ENCODE peak calls at places on chromosomes 16 and 17, in eight cellular contexts. L is RWPE1, C is brain microvascular endothelial cell, S is uterus, Y is OCI-LY7, N is endothelial cell, T is dorsolateral prefrontal cortex, A is GM20000. X is an unnamed sample.

GRCh38 chr16:18983565-18984424 is at the start of gene TMC7:
- DNase-seq in A (peak), L (peak), S (peak), Y (no peak), N (peak), C (peak), T (peak), X (peak)

GRCh38 chr17:60526726-60527125 is 684 bp upstream of the APPBP2 start:
- DNase-seq in L (no peak), Y (no peak), N (no peak), C (no peak), T (no peak), S (no peak), A (no peak), X (no peak)

GRCh38 chr16:81755915-81756644 is 23.0 kb upstream of the PLCG2 start:
- DNase-seq in S (peak), C (no peak), N (peak), L (no peak), A (no peak), T (no peak), Y (no peak), X (no peak)

GRCh38 chr17:43940630-43941029 is 1.6 kb downstream of the PPY start:
- DNase-seq in C (peak), A (no peak), T (no peak), L (no peak), N (peak), Y (peak), S (no peak), X (peak)

GRCh38 chr16:60180609-60181008 is 1446.5 kb upstream of the GOT2 start:
- DNase-seq in A (no peak), L (no peak), S (no peak), C (no peak), T (no peak), N (no peak), Y (no peak), X (no peak)

GRCh38 chr17:67260051-67260987 is 15.3 kb upstream of the HELZ start:
- DNase-seq in L (no peak), S (peak), C (peak), N (no peak), A (no peak), Y (no peak), T (no peak), X (no peak)

GRCh38 chr16:72680732-72681131 is 367.2 kb downstream of the ZFHX3 start:
- DNase-seq in N (no peak), L (no peak), Y (no peak), S (no peak), T (no peak), A (no peak), C (no peak), X (no peak)

GRCh38 chr16:13150181-13150885 is 248.9 kb downstream of the SHISA9 start:
- DNase-seq in S (no peak), L (no peak), A (no peak), C (no peak), N (no peak), Y (no peak), T (no peak), X (no peak)

GRCh38 chr17:56979091-56979480 is 1.2 kb downstream of the SCPEP1 start:
- DNase-seq in A (peak), L (no peak), C (no peak), T (no peak), S (no peak), N (no peak), Y (peak), X (no peak)

GRCh38 chr17:79792984-79793923 is 3.6 kb downstream of the CBX8 start:
- DNase-seq in Y (no peak), S (no peak), C (peak), T (no peak), L (no peak), N (no peak), A (no peak), X (peak)

GRCh38 chr16:11736903-11737302 is 5.8 kb downstream of the TXNDC11 start:
- DNase-seq in C (no peak), T (no peak), Y (no peak), N (no peak), L (no peak), S (no peak), A (no peak), X (no peak)

GRCh38 chr17:64387545-64388171 is 3.0 kb downstream of the PECAM1 start:
- DNase-seq in Y (no peak), S (no peak), A (no peak), T (no peak), C (no peak), N (no peak), L (no peak), X (no peak)

GRCh38 chr17:69733171-69734014 is 318.9 kb downstream of the MAP2K6 start:
- DNase-seq in T (no peak), S (no peak), C (peak), A (no peak), L (peak), Y (peak), N (no peak), X (no peak)

GRCh38 chr17:57587201-57587870 is 157.8 kb downstream of the CCDC182 start:
- DNase-seq in A (no peak), T (no peak), L (no peak), S (no peak), N (no peak), C (no peak), Y (no peak), X (no peak)

GRCh38 chr17:40791808-40792436 is 7.8 kb downstream of the KRT28 start:
- DNase-seq in L (peak), S (no peak), C (peak), N (no peak), T (no peak), A (no peak), Y (no peak), X (no peak)

GRCh38 chr17:66737524-66737923 is 97.4 kb upstream of the CACNG5 start:
- DNase-seq in Y (no peak), N (peak), L (no peak), A (no peak), S (no peak), T (peak), C (peak), X (peak)

GRCh38 chr17:46009681-46010596 is 10.9 kb downstream of the STH start:
- DNase-seq in L (peak), A (no peak), S (no peak), T (no peak), N (no peak), Y (no peak), C (peak), X (no peak)

GRCh38 chr17:79621151-79621940 is 10.5 kb upstream of the RBFOX3 start:
- DNase-seq in Y (no peak), C (no peak), L (no peak), N (no peak), A (no peak), T (peak), S (peak), X (no peak)

GRCh38 chr17:8120520-8121443 is 2.5 kb upstream of the ALOXE3 start:
- DNase-seq in N (peak), A (peak), Y (peak), C (peak), T (peak), L (peak), S (peak), X (peak)

GRCh38 chr16:30378236-30379164 is 3.9 kb downstream of the SEPTIN1 start:
- DNase-seq in T (peak), S (peak), N (peak), C (peak), A (peak), Y (peak), L (peak), X (peak)

GRCh38 chr17:33560165-33560564 is 267.1 kb upstream of the ASIC2 start:
- DNase-seq in T (no peak), Y (no peak), C (peak), A (no peak), S (no peak), L (no peak), N (no peak), X (no peak)

GRCh38 chr17:15171433-15172047 is 93.6 kb downstream of the PMP22 start:
- DNase-seq in S (no peak), L (peak), C (peak), Y (peak), N (peak), A (peak), T (peak), X (peak)

GRCh38 chr17:74759243-74759801 is 10.9 kb downstream of the NHERF1 start:
- DNase-seq in Y (peak), T (no peak), S (no peak), A (peak), N (no peak), L (no peak), C (no peak), X (no peak)

GRCh38 chr16:19410435-19411153 is 7.1 kb upstream of the TMC5 start:
- DNase-seq in A (peak), T (no peak), S (no peak), N (peak), Y (no peak), L (no peak), C (no peak), X (peak)

DNA sequence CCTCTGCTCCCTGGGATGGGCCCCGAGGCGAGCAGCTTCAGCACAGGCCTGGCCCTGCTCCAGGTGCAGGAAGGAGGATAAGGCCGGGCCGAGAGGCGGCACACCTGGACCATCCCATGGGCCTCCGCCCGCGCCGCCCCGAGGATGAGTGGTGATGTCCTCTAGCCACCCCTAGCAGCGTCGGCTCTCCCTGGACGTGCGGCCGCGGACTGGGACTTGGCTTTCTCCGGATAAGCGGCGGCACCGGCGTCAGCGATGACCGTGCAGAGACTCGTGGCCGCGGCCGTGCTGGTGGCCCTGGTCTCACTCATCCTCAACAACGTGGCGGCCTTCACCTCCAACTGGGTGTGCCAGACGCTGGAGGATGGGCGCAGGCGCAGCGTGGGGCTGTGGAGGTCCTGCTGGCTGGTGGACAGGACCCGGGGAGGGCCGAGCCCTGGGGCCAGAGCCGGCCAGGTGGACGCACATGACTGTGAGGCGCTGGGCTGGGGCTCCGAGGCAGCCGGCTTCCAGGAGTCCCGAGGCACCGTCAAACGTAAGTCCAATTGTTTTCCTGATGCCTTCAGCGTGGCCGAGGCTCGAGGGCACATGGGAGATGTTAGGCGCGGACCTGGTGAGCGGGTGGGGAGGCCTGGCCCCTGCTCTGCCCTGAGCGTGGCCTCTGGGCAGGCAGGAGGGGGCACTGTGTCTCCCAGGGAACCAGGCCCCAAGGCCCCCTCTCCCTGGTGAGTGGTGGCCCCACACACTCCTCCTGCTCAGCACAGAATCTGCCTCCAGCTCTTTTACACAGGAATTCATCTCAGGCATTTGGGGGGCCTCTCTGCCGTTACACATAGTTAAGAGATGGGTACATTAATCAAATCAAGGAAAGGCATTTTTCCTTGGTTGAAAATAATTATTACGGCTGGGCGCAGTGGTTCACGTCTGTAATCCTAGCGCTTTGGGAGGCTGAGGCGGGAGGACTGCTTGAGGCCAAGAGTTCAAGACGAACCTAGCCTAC is 855 bp downstream of the TMEM204 start:
- DNase-seq in S (no peak), N (no peak), Y (no peak), C (no peak), T (no peak), L (no peak), A (peak), X (no peak)
- TF ChIP-seq CTCF in S (no peak), N (no peak), Y (no peak), C (no peak), T (no peak), L (no peak), A (no peak), X (no peak)

GRCh38 chr17:62995377-62995885 is 29.4 kb downstream of the TANC2 start:
- DNase-seq in C (peak), Y (peak), L (peak), T (peak), S (no peak), N (peak), A (peak), X (peak)
- TF ChIP-seq CTCF in C (peak), Y (peak), L (peak), T (peak), S (no peak), N (peak), A (peak), X (peak)

GRCh38 chr17:29143894-29144293 is 36.3 kb downstream of the MYO18A start:
- DNase-seq in N (peak), S (no peak), C (peak), T (no peak), A (no peak), L (no peak), Y (peak), X (peak)
- TF ChIP-seq CTCF in N (peak), S (no peak), C (peak), T (peak), A (no peak), L (no peak), Y (peak), X (peak)

GRCh38 chr17:21061158-21061835 is 18.5 kb upstream of the USP22 start:
- DNase-seq in A (no peak), N (no peak), T (no peak), C (no peak), S (no peak), Y (peak), L (no peak), X (no peak)

GRCh38 chr17:21059761-21060160 is 16.9 kb upstream of the USP22 start:
- DNase-seq in Y (no peak), L (no peak), S (no peak), A (no peak), C (no peak), N (no peak), T (no peak), X (no peak)

GRCh38 chr17:21061971-21062526 is 19.2 kb upstream of the USP22 start:
- DNase-seq in S (no peak), C (no peak), A (peak), T (no peak), L (no peak), N (no peak), Y (peak), X (no peak)

DNA sequence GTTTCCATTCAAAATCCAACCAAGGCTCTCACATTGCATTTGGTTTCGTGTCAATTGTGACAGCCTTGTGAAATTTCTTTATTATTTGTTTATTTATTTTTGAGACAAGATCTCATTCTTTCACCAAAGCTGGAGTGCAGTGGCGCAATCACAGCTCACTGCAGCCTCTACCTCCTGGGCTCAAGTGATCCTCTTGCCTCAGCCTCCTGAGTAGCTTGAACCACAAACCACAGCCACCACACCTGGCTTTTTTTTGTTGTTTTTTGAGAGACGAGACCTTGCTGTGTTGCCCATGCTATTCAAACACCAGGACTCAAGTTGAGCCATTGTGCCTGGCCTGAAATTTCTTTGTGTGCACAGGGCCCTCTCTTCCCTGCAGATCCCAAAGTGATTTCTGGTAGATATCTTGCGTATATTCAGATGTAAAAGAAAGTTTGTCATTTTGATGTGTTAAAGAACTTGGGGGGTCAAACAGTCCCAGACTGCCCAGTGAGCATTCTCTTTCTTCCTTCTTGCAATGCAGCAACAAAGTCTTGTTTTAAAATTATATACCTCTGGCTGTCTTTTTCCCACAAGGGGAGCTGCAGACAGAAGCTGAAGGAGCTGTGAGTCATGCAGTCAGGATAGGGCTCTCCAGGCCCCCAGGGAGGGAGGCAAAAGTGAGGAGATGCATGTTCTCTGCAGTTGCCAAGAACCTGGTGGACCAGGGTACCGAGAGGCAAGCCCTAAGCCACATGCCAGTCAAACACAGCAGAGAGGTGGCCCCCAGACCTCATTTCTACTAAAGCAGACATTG is 15.5 kb upstream of the USP22 start:
- DNase-seq in L (no peak), T (no peak), N (no peak), Y (peak), C (peak), A (no peak), S (no peak), X (no peak)
- TF ChIP-seq CTCF in L (no peak), T (no peak), N (no peak), Y (peak), C (peak), A (no peak), S (no peak), X (no peak)

GRCh38 chr17:50807675-50808074 is 27.7 kb upstream of the WFIKKN2 start:
- DNase-seq in A (no peak), L (no peak), N (no peak), S (no peak), Y (no peak), C (no peak), T (no peak), X (no peak)

GRCh38 chr17:50805486-50805885 is 29.9 kb upstream of the WFIKKN2 start:
- DNase-seq in A (no peak), C (no peak), L (no peak), T (no peak), N (no peak), Y (no peak), S (no peak), X (no peak)

GRCh38 chr17:50807014-50807413 is 28.4 kb upstream of the WFIKKN2 start:
- DNase-seq in L (no peak), N (no peak), C (no peak), Y (no peak), A (no peak), T (no peak), S (no peak), X (no peak)

GRCh38 chr17:50808413-50808812 is 27.0 kb upstream of the WFIKKN2 start:
- DNase-seq in N (no peak), S (no peak), Y (no peak), C (no peak), T (no peak), A (no peak), L (no peak), X (no peak)

DNA sequence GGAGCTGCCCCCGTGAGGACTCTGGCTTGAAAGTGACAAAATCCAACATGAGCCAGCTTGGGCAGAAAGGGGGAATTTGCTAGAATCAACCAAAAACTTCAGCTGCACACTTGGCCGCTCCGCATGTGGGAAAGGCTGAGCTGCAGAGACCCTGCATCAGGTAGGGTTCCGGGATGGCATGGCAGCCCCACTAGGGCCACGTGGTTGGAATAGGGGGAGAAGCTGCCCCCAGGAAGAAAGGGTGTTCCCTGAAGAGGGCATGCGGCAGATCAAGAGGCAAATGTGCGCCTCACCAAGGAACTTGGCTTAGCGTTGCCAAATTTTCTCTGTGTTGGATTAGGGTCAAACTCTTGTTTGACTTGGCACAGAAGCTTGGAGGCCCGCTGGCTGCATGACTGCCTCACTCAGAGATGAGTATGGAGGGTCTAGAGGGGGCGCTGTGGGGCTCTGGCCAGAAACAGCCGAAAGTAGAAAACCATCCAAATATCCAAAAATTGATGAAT is 29.2 kb upstream of the WFIKKN2 start:
- DNase-seq in N (no peak), L (no peak), S (no peak), A (no peak), C (peak), Y (no peak), T (no peak), X (no peak)
- TF ChIP-seq CTCF in N (no peak), L (no peak), S (no peak), A (no peak), C (peak), Y (peak), T (no peak), X (no peak)

DNA sequence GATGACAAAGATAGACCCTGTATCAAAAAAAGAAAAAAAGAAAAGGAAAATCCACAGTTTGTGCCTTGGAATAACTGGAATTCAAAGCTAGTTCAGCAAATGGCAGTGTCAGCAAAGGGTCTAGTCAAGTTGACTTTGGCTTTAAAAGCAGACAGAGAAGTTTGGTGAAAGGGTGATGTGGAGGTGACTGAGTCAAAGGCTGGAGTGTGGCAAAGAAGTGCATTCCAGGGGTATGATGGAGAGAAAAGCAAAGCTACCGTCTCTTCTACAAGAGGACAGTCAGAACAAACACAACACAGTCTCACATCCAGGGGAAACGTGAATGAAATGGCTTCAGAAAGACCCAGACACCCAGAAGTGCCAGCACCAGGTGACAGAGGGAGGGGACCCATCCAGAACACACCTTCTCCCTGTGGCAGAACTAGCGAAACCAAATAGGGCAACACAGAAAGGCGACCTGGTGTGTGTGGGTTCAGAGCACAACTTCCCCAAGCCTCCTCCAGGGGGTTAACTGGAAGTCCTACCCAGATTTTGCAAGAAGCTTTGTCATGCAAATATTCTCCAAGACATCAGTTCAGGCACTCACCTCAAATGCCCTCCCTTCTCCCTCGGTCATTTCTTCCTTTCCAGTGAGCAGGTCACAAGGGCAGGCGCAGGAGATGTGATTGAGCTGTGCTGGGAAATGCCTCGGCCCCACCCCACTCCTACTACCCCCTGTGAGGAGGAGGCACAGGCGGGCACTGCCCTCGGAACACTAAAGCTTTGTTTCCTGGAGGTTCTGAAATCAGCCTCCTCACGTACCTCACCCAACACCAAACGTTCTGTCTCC is 481.9 kb downstream of the SOX9 start:
- DNase-seq in C (peak), Y (peak), A (no peak), N (no peak), S (no peak), L (no peak), T (no peak), X (no peak)
- TF ChIP-seq CTCF in C (peak), Y (no peak), A (no peak), N (no peak), S (no peak), L (no peak), T (no peak), X (no peak)